ENCODE peak calls at places on chromosomes 13 and 19, in five cellular contexts. Y, U, D, K and E are unnamed samples.

GRCh38 chr13:22880756-22881701 is 299.8 kb upstream of the SGCG start:
- DNase-seq in D (no peak), K (no peak), Y (no peak), U (no peak), E (no peak)

GRCh38 chr19:54478677-54479266 is 5.7 kb upstream of the CDC42EP5 start:
- DNase-seq in U (peak; percentile 66), Y (no peak), D (no peak), K (peak; percentile 63), E (peak; percentile 34)

GRCh38 chr13:113564331-113565023 is 20.1 kb upstream of the TFDP1 start:
- DNase-seq in Y (no peak), D (no peak), K (peak; percentile 41), U (no peak), E (no peak)

GRCh38 chr19:27805848-27806247 is 1407.1 kb downstream of the UQCRFS1 start:
- DNase-seq in K (no peak), D (no peak), Y (no peak), U (no peak), E (no peak)

GRCh38 chr19:48444129-48444932 is 1.5 kb upstream of the GRWD1 start:
- DNase-seq in K (no peak), D (no peak), Y (peak; percentile 37), U (no peak), E (no peak)

GRCh38 chr19:40217027-40217810 is 965 bp downstream of the TTC9B start:
- DNase-seq in K (no peak), Y (no peak), D (peak; percentile 25), U (no peak), E (peak; percentile 66)

GRCh38 chr13:45194081-45194939 is 6.5 kb downstream of the KCTD4 start:
- DNase-seq in D (no peak), K (no peak), U (peak; percentile 83), Y (no peak), E (no peak)

GRCh38 chr19:29626386-29626785 is 20.3 kb downstream of the POP4 start:
- DNase-seq in U (no peak), K (no peak), D (no peak), Y (no peak), E (no peak)

GRCh38 chr13:103067751-103068563 is 1.7 kb upstream of the SLC10A2 start:
- DNase-seq in Y (no peak), K (no peak), U (no peak), D (no peak), E (no peak)